ENCODE peak calls at places on chromosomes 13 and 19, in seven cellular contexts. L is IMR-90, S is H9, P is mesendoderm, W is neuronal stem cell, R is H1, E is trophoblast cell. D is an unnamed sample.

GRCh38 chr13:28429685-28430290 is 65.1 kb downstream of the FLT1 start:
- DNase-seq in L (peak), S (peak), P (peak), W (no peak), R (no peak), E (no peak), D (peak)

GRCh38 chr19:51259348-51260245 is 8.7 kb downstream of the SIGLECL1 start:
- DNase-seq in L (peak), S (peak), P (peak), W (peak), R (peak), E (peak), D (peak)

GRCh38 chr19:57436392-57436791 is 1.3 kb downstream of the ZNF749 start:
- DNase-seq in L (no peak), S (no peak), P (peak), W (no peak), R (no peak), E (no peak), D (no peak)

GRCh38 chr19:12580180-12580694 is 29.0 kb upstream of the ZNF564 start:
- DNase-seq in L (peak), S (no peak), P (no peak), W (no peak), R (no peak), E (peak), D (peak)

GRCh38 chr13:50682966-50683365 is 160.5 kb downstream of the DLEU7 start:
- DNase-seq in L (no peak), S (no peak), P (no peak), W (no peak), R (no peak), E (no peak), D (no peak)

GRCh38 chr19:12721656-12722565 is 1.8 kb downstream of the TNPO2 start:
- DNase-seq in L (peak), S (peak), P (peak), W (peak), R (peak), E (no peak), D (peak)

GRCh38 chr19:2171349-2172145 is 7.8 kb downstream of the DOT1L start:
- DNase-seq in L (peak), S (peak), P (peak), W (no peak), R (peak), E (peak), D (peak)

GRCh38 chr19:29771708-29772415 is 39.9 kb upstream of the CCNE1 start:
- DNase-seq in L (peak), S (peak), P (peak), W (peak), R (peak), E (peak), D (peak)

GRCh38 chr19:51094696-51095279 is 12.1 kb upstream of the KLK14 start:
- DNase-seq in L (no peak), S (peak), P (peak), W (peak), R (peak), E (no peak), D (peak)

GRCh38 chr19:2361259-2362038 is 1.4 kb downstream of the TMPRSS9 start:
- DNase-seq in L (no peak), S (no peak), P (no peak), W (no peak), R (no peak), E (no peak), D (no peak)

GRCh38 chr19:383922-384800 is 24.8 kb downstream of the C2CD4C start:
- DNase-seq in L (no peak), S (peak), P (peak), W (no peak), R (peak), E (no peak), D (peak)

GRCh38 chr13:80571346-80572307 is 230.7 kb upstream of the SPRY2 start:
- DNase-seq in L (no peak), S (no peak), P (no peak), W (no peak), R (no peak), E (no peak), D (peak)

GRCh38 chr19:18291590-18292459 is 10.4 kb upstream of the JUND start:
- DNase-seq in L (peak), S (peak), P (peak), W (no peak), R (peak), E (peak), D (peak)

GRCh38 chr19:37989855-37990254 is 82.8 kb downstream of the SIPA1L3 start:
- DNase-seq in L (no peak), S (peak), P (peak), W (no peak), R (peak), E (peak), D (no peak)

GRCh38 chr19:46713781-46714522 is 3.0 kb downstream of the PRKD2 start:
- DNase-seq in L (peak), S (peak), P (peak), W (no peak), R (peak), E (peak), D (peak)
- H2AK5ac ChIP-seq in L (peak), S (no peak), P (no peak), W (peak), R (no peak), E (peak), D (no peak)

GRCh38 chr19:39492225-39492624 is 6.5 kb upstream of the DLL3 start:
- DNase-seq in L (no peak), S (no peak), P (no peak), W (no peak), R (no peak), E (no peak), D (no peak)

GRCh38 chr19:39492788-39493187 is 6.0 kb upstream of the DLL3 start:
- DNase-seq in L (no peak), S (no peak), P (no peak), W (no peak), R (no peak), E (no peak), D (no peak)

GRCh38 chr19:39497850-39498261 is 891 bp upstream of the DLL3 start:
- DNase-seq in L (peak), S (peak), P (peak), W (peak), R (peak), E (no peak), D (peak)

GRCh38 chr19:39496063-39496462 is 2.7 kb upstream of the DLL3 start:
- DNase-seq in L (no peak), S (no peak), P (no peak), W (no peak), R (no peak), E (no peak), D (no peak)

DNA sequence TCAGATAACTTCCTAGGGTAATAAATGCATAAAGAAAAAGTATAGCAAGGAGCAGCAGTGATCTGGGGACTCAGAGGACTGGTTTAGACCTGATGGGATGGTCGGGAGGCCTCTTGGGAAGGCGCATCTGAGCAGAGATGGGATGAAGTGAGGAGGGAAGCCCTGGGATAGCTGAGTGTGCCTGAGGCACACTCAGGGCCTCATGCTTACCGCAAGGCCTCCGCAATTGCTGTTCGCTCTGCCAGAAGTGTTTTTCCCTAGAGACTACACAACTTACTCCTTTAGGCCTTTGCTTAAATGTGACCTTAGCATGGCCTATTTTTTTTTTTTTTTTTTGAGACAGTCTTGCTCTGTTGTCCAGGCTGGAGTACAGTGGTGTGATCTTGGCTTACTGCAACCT is 4.1 kb upstream of the DLL3 start:
- DNase-seq in L (no peak), S (no peak), P (no peak), W (no peak), R (no peak), E (no peak), D (no peak)
- H2AK5ac ChIP-seq in L (no peak), S (no peak), P (no peak), W (no peak), R (peak), E (no peak), D (no peak)

DNA sequence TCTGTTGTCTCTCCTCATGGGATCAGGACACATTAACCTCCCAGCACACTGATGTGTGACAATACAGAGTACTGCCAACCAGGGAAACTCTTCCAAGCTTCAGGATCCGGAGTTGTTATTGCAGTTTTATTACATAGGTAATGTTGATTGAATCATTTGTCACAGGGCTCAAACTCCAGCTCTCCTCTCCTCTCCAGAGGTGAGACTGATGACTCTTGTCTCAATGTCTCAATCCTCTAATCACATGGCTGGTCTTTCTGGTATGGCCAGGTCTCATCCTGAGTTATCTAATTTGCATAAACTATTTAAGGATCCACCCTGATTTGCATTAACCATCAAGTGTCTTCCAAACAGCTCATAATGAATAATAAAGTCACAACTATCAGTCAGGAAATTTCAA is 522.6 kb upstream of the PCDH9 start:
- DNase-seq in L (no peak), S (no peak), P (no peak), W (no peak), R (no peak), E (no peak), D (no peak)
- H2AK5ac ChIP-seq in L (no peak), S (no peak), P (no peak), W (no peak), R (no peak), E (no peak), D (no peak)

GRCh38 chr19:33471111-33471996 is 50.2 kb downstream of the PEPD start:
- DNase-seq in L (no peak), S (no peak), P (no peak), W (no peak), R (no peak), E (no peak), D (no peak)
- H2AK5ac ChIP-seq in L (no peak), S (no peak), P (no peak), W (no peak), R (no peak), E (no peak), D (no peak)

GRCh38 chr13:46685006-46685730 is 111.8 kb downstream of the ESD start:
- DNase-seq in L (no peak), S (no peak), P (no peak), W (no peak), R (no peak), E (peak), D (peak)

GRCh38 chr13:46683879-46684278 is 113.1 kb downstream of the ESD start:
- DNase-seq in L (peak), S (no peak), P (no peak), W (no peak), R (no peak), E (no peak), D (peak)

GRCh38 chr13:46682015-46682414 is 114.9 kb downstream of the ESD start:
- DNase-seq in L (no peak), S (no peak), P (no peak), W (no peak), R (no peak), E (no peak), D (no peak)

GRCh38 chr13:46686171-46686570 is 110.8 kb downstream of the ESD start:
- DNase-seq in L (no peak), S (no peak), P (peak), W (no peak), R (no peak), E (peak), D (no peak)

DNA sequence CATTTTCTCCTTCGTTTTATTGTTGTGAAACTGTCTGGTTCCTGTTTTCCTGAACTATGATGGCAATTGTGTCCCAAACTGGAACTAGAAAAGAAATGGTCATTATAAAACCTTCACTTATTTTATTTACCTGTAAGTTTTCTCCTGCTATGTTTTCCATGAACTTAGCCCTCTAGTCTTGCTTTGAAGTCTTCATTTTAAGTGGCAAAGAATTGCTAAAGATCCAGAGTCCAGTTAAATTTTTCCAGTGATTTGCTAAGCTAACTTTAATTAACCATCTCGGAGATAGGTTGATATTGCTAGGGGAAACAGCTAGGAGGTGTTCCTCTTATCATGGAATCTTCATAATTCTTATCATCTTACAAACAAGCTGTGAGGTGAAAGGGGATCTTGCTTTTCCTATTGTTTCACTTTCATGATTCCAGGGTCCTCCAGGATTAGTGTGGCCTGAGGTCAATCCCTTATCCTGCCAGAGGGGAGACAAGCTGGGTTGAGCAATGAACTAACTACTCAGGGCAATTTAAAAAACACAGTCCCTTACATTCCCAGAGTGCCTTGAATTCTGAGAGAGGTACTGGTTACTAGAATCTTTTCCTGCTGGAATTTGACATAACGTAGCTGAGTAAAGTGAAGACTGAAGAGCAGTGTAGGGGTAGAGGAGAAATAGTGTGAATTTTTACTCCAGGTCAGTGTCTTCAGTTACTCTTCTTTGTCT is 112.5 kb downstream of the ESD start:
- DNase-seq in L (no peak), S (peak), P (peak), W (peak), R (no peak), E (peak), D (peak)
- H2AK5ac ChIP-seq in L (no peak), S (no peak), P (no peak), W (no peak), R (no peak), E (no peak), D (no peak)

GRCh38 chr19:48715276-48715675 is 4.2 kb downstream of the MAMSTR start:
- DNase-seq in L (no peak), S (no peak), P (no peak), W (no peak), R (no peak), E (no peak), D (no peak)

GRCh38 chr19:48713041-48713863 is 6.3 kb downstream of the MAMSTR start:
- DNase-seq in L (peak), S (peak), P (peak), W (no peak), R (peak), E (no peak), D (peak)

GRCh38 chr19:48714759-48715261 is 4.7 kb downstream of the MAMSTR start:
- DNase-seq in L (no peak), S (no peak), P (no peak), W (no peak), R (no peak), E (no peak), D (no peak)

GRCh38 chr19:48715681-48716171 is 3.8 kb downstream of the MAMSTR start:
- DNase-seq in L (no peak), S (peak), P (no peak), W (no peak), R (no peak), E (no peak), D (no peak)

GRCh38 chr19:48713864-48714755 is 5.4 kb downstream of the MAMSTR start:
- DNase-seq in L (peak), S (peak), P (peak), W (peak), R (peak), E (peak), D (peak)
- H2AK5ac ChIP-seq in L (peak), S (no peak), P (no peak), W (peak), R (no peak), E (peak), D (peak)

GRCh38 chr13:25109341-25109740 is 13.4 kb downstream of the PABPC3 start:
- DNase-seq in L (no peak), S (no peak), P (no peak), W (no peak), R (no peak), E (no peak), D (no peak)
- H2AK5ac ChIP-seq in L (no peak), S (no peak), P (no peak), W (no peak), R (no peak), E (no peak), D (no peak)

GRCh38 chr13:91228940-91229339 is 118.5 kb upstream of the MIR17HG start:
- DNase-seq in L (no peak), S (no peak), P (no peak), W (no peak), R (no peak), E (no peak), D (no peak)

GRCh38 chr13:91232716-91233115 is 114.8 kb upstream of the MIR17HG start:
- DNase-seq in L (no peak), S (no peak), P (peak), W (no peak), R (no peak), E (no peak), D (no peak)

DNA sequence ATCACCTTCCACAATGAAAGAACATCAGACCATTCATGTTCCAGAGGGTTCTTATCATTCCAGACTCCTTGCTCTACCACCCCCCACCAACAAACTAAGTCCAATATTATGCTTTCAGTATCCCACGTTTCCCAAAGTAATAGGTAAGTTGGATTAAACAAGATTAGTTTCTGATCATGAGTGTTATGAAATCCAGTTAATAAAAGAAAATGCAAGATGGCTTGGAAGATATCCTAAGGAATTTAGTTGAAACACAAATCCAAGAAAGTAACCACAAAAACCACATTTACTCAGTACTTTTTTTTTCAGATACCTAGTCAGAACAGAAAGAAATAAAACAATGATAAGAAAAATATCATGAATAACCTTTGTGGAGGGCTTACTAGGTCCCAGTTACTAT is 119.4 kb upstream of the MIR17HG start:
- DNase-seq in L (no peak), S (no peak), P (no peak), W (no peak), R (no peak), E (no peak), D (no peak)
- H2AK5ac ChIP-seq in L (no peak), S (no peak), P (no peak), W (no peak), R (no peak), E (no peak), D (no peak)

DNA sequence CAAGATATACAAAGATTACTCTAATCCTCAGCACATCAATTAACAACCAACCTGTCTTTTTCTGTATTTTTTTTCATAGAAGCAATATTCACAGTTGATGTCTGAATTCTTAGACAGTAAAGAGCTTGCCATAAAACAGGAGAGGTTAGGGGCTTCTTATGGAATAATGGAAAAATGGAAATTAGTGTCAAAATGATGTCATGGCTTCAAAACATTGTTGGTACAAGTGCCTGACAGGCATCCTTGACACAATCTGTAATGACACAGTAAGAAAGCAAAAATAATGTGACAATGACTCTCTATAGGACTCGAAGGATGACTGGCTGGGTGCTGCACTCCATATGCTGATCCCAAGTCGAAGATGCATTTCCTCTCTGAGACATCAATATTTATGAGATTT is 205.2 kb upstream of the DACH1 start:
- DNase-seq in L (no peak), S (no peak), P (no peak), W (no peak), R (no peak), E (no peak), D (no peak)
- H2AK5ac ChIP-seq in L (no peak), S (no peak), P (no peak), W (no peak), R (no peak), E (no peak), D (no peak)

D was measured in mesenchymal stem cell.